ENCODE peak calls at places on chromosomes 6 and 20, in eight cellular contexts. U is posterior cingulate gyrus; T is left kidney; L is T-helper 1 cell; A is Peyer's patch; K is activated naive CD4-positive, alpha-beta T cell; F is dermis blood vessel endothelial cell; I is activated CD4-positive, alpha-beta T cell treated with anti-CD3 and anti-CD28 coated beads for 48 hours. H is an unnamed sample.

GRCh38 chr6:32982084-32982701 is 13.8 kb downstream of the BRD2 start:
- DNase-seq in U (no peak), T (no peak), L (no peak), A (no peak), K (no peak), F (no peak), I (no peak), H (no peak)

GRCh38 chr20:60008130-60008808 is 50.0 kb downstream of the CDH26 start:
- DNase-seq in U (no peak), T (no peak), L (no peak), A (no peak), K (no peak), F (no peak), I (no peak), H (no peak)

GRCh38 chr6:41785689-41786450 is 1.6 kb upstream of the TOMM6 start:
- DNase-seq in U (peak; percentile 43), T (no peak), L (no peak), A (no peak), K (no peak), F (peak; percentile 33), I (peak; percentile 21), H (no peak)

GRCh38 chr6:84762220-84762940 is 2.0 kb downstream of the TBX18 start:
- DNase-seq in U (no peak), T (peak; percentile 54), L (no peak), A (no peak), K (no peak), F (peak; percentile 67), I (no peak), H (no peak)

GRCh38 chr6:166466178-166467122 is 83.7 kb upstream of the MPC1 start:
- DNase-seq in U (no peak), T (no peak), L (no peak), A (no peak), K (no peak), F (peak; percentile 42), I (no peak), H (no peak)

GRCh38 chr20:45968801-45969711 is 2.9 kb downstream of the ZNF335 start:
- DNase-seq in U (no peak), T (no peak), L (no peak), A (no peak), K (no peak), F (no peak), I (no peak), H (no peak)

GRCh38 chr6:31580446-31580755 is 1.8 kb downstream of the LTB start:
- DNase-seq in U (no peak), T (no peak), L (no peak), A (no peak), K (no peak), F (no peak), I (peak; percentile 28), H (no peak)

GRCh38 chr20:23596856-23597255 is 8.9 kb downstream of the CST9 start:
- DNase-seq in U (no peak), T (no peak), L (no peak), A (no peak), K (no peak), F (no peak), I (no peak), H (no peak)

GRCh38 chr6:147103641-147104040 is 100.6 kb upstream of the STXBP5 start:
- DNase-seq in U (no peak), T (no peak), L (no peak), A (no peak), K (no peak), F (no peak), I (no peak), H (no peak)

GRCh38 chr6:79536969-79537747 is at the start of gene LCA5:
- DNase-seq in U (peak; percentile 93), T (peak; percentile 99), L (peak; percentile 21), A (peak; percentile 93), K (peak; percentile 59), F (peak; percentile 99), I (peak; percentile 86), H (peak; percentile 93)

GRCh38 chr6:122049341-122049740 is 350.1 kb upstream of the HSF2 start:
- DNase-seq in U (no peak), T (peak; percentile 29), L (no peak), A (no peak), K (no peak), F (no peak), I (no peak), H (no peak)

GRCh38 chr6:113591896-113592827 is 265.0 kb upstream of the MARCKS start:
- DNase-seq in U (no peak), T (peak; percentile 64), L (no peak), A (peak; percentile 60), K (no peak), F (peak; percentile 88), I (no peak), H (no peak)

GRCh38 chr6:108080010-108080780 is 5.7 kb upstream of the OSTM1 start:
- DNase-seq in U (no peak), T (no peak), L (no peak), A (no peak), K (no peak), F (no peak), I (no peak), H (no peak)